ENCODE peak calls at places on chromosomes 13 and 19, in seven cellular contexts. P is lower leg skin; O is tibial artery; S is pancreas; I is CD8-positive, alpha-beta T cell; V is thoracic aorta; B is mesendoderm. Z is an unnamed sample.

GRCh38 chr19:13925990-13926389 is 12.2 kb downstream of the PODNL1 start:
- DNase-seq in O (no peak), B (no peak), P (no peak), V (no peak), S (no peak), I (no peak), Z (no peak)

GRCh38 chr13:21670006-21670882 is 629 bp upstream of the FGF9 start:
- DNase-seq in P (peak), V (no peak), I (peak), O (peak), B (peak), S (peak), Z (no peak)

GRCh38 chr13:46605824-46606554 is 53.0 kb downstream of the LRCH1 start:
- DNase-seq in S (no peak), I (no peak), B (no peak), O (no peak), P (no peak), V (no peak), Z (no peak)

GRCh38 chr13:40631605-40632004 is 34.8 kb downstream of the FOXO1 start:
- DNase-seq in O (no peak), P (no peak), S (no peak), I (no peak), V (no peak), B (no peak), Z (no peak)

GRCh38 chr13:33123066-33123940 is 107.1 kb downstream of the KL start:
- DNase-seq in V (no peak), I (no peak), S (no peak), P (peak), B (peak), O (peak), Z (no peak)

GRCh38 chr19:34254552-34255432 is at the start of gene GARRE1:
- DNase-seq in O (no peak), B (peak), P (no peak), I (no peak), S (peak), V (no peak), Z (no peak)

GRCh38 chr13:47426126-47426849 is 529.4 kb upstream of the HTR2A start:
- DNase-seq in S (no peak), V (no peak), I (no peak), B (no peak), P (no peak), O (peak), Z (no peak)

GRCh38 chr13:113732176-113732960 is 26.7 kb upstream of the TMEM255B start:
- DNase-seq in I (no peak), V (no peak), B (no peak), P (no peak), S (no peak), O (no peak), Z (no peak)

GRCh38 chr13:98289339-98289935 is 112.4 kb upstream of the RNF113B start:
- DNase-seq in O (no peak), V (no peak), B (no peak), S (no peak), I (no peak), P (no peak), Z (no peak)

GRCh38 chr19:53076984-53077383 is 26.2 kb downstream of the ZNF160 start:
- DNase-seq in P (no peak), S (no peak), B (peak), I (no peak), V (no peak), O (no peak), Z (no peak)

GRCh38 chr19:10292206-10292788 is 2.5 kb downstream of the ICAM5 start:
- DNase-seq in V (peak), B (peak), O (peak), S (peak), P (peak), I (peak), Z (no peak)

GRCh38 chr19:10428996-10429381 is 8.7 kb downstream of the PDE4A start:
- DNase-seq in O (no peak), I (no peak), S (no peak), V (no peak), B (no peak), P (no peak), Z (no peak)

GRCh38 chr13:106329941-106330340 is 205.5 kb downstream of the EFNB2 start:
- DNase-seq in B (peak), O (no peak), V (no peak), P (no peak), S (no peak), I (no peak), Z (no peak)

GRCh38 chr19:33998302-33998701 is 174.0 kb upstream of the LSM14A start:
- DNase-seq in V (no peak), P (no peak), B (no peak), O (no peak), S (no peak), I (no peak), Z (no peak)

GRCh38 chr19:47381653-47382279 is 32.7 kb downstream of the DHX34 start:
- DNase-seq in B (no peak), O (no peak), P (no peak), I (no peak), S (no peak), V (no peak), Z (no peak)

GRCh38 chr19:46351241-46352041 is 4.6 kb downstream of the PPP5C start:
- DNase-seq in I (no peak), P (no peak), O (peak), V (peak), S (peak), B (no peak), Z (no peak)

GRCh38 chr19:44111910-44112463 is 1.2 kb upstream of the ZNF225 start:
- DNase-seq in S (no peak), V (no peak), I (no peak), P (no peak), B (peak), O (no peak), Z (peak)

GRCh38 chr13:39729161-39729560 is 73.7 kb downstream of the COG6 start:
- DNase-seq in S (no peak), I (no peak), V (no peak), O (no peak), P (no peak), B (no peak), Z (no peak)

GRCh38 chr19:49849433-49850220 is 1.3 kb upstream of the PTOV1 start:
- DNase-seq in O (no peak), B (no peak), I (no peak), S (no peak), P (no peak), V (no peak), Z (no peak)

GRCh38 chr13:68708336-68708908 is 1399.2 kb upstream of the ATXN8OS start:
- DNase-seq in V (no peak), O (no peak), S (no peak), B (no peak), I (no peak), P (no peak), Z (no peak)

GRCh38 chr13:20873348-20873747 is 29.2 kb downstream of the XPO4 start:
- DNase-seq in S (no peak), P (no peak), O (no peak), V (no peak), B (peak), I (no peak), Z (no peak)

GRCh38 chr19:4061683-4062575 is 4.8 kb downstream of the ZBTB7A start:
- DNase-seq in I (no peak), V (no peak), O (no peak), S (peak), B (no peak), P (peak), Z (peak)
- H3K4me3 ChIP-seq in I (peak), V (peak), O (peak), S (peak), B (no peak), P (no peak), Z (peak)

GRCh38 chr13:112391747-112392146 is 15.6 kb downstream of the SPACA7 start:
- DNase-seq in B (no peak), P (no peak), V (no peak), I (no peak), O (no peak), S (no peak), Z (no peak)
- H3K4me3 ChIP-seq in B (no peak), P (no peak), V (no peak), I (no peak), O (no peak), S (no peak), Z (no peak)

DNA sequence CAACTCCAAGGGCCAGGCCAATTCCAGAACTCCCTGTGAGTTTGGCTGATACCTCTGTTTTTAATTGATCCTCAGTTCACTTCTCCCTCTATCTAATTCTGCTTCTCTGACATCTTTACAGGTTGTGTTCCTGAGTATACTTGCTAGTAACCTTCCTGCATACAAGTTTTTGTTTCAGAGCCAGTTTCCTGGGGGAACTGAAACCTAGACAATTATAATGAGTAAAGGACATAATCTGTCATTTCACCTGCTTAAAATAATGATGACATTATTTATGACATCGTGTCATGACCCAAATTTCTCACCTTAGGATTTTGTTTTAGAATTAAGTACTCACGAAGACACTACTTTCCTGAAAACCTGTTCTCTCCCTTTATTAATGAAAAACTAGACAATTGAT is 12.5 kb upstream of the MYCBP2 start:
- DNase-seq in B (no peak), S (no peak), V (no peak), I (no peak), P (no peak), O (no peak), Z (no peak)
- H3K4me3 ChIP-seq in B (no peak), S (no peak), V (no peak), I (no peak), P (no peak), O (no peak), Z (no peak)

GRCh38 chr13:112069727-112070300 is 2.9 kb downstream of the SOX1 start:
- DNase-seq in P (no peak), I (no peak), S (no peak), B (no peak), O (no peak), V (no peak), Z (no peak)
- H3K4me3 ChIP-seq in P (no peak), I (no peak), S (no peak), B (no peak), O (no peak), V (no peak), Z (no peak)

DNA sequence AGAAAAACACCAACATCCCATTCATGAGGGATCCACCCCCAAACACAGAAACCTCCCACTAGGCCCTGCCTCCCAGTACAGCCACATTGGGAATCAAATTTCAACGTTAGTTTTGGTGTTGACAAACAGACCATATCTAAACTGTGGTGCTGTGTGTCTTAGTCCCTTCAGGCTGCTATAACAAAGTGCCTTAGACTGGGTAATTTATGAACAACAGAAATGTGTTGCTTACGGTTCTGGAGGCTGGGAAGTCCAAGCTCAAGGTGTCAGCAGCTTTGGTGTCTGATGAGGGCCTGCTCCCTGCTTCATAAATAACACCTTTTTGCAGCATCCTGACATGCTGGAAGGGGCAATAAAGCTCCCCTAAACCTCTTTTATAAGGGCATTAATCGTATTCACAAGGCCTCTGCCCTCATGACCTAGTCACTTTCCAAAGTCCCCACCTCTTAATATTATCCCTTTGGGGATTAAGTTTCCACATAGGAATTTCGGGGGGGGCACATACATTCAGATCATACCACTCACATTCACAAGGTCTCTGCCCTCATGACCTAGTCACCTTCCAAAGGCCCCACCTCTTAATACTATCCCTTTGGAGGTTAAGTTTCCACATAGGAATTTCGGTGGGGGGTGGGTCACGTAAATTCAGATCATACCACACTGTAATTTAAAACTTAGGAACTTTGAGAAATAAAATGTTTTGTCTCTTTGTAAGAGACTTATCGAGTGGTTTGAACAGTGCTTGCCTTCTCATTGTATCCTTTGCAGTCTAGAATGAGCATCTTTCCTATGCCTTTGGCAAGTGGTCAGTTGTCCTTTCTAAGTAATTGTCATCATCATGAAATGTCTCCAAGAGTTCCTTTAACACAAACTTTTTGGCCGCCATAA is 27.6 kb downstream of the ZNF507 start:
- DNase-seq in I (no peak), B (peak), V (no peak), O (no peak), P (no peak), S (no peak), Z (no peak)
- H3K4me3 ChIP-seq in I (no peak), B (no peak), V (peak), O (no peak), P (no peak), S (no peak), Z (peak)

DNA sequence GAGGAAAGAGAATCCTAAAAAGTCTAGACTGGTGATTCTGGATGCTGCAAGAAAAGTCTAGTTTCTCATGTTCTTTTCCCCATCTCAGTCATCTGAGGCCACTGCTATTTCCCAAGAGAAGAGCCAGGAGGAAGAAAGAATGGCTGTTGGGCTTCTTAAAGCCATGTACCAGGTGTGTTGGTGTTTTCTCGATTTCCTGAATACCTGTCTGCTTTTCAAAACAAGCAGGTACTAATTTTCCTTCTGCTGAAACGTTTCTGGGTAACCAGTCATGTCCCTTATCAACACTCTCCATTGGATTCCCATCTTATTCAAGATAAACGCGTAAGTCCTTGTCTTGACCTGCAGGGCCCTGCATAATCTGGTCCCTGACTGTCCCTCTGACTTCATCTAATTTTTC is 1.1 kb downstream of the ZNF570 start:
- DNase-seq in B (no peak), I (no peak), S (no peak), V (no peak), O (no peak), P (no peak), Z (no peak)
- H3K4me3 ChIP-seq in B (no peak), I (peak), S (no peak), V (peak), O (peak), P (no peak), Z (peak)

Z was measured in LNCaP clone FGC.